ENCODE peak calls at places on chromosomes 3 and 15, in seven cellular contexts. O, C, R, Q, F, I and K are unnamed samples.

GRCh38 chr3:127390365-127391025 is 102.6 kb upstream of the PRR20G start:
- DNase-seq in O (no peak), C (no peak), R (no peak), Q (no peak), F (no peak), I (no peak), K (peak)

GRCh38 chr3:102106421-102107097 is 257.2 kb downstream of the NFKBIZ start:
- DNase-seq in O (no peak), C (no peak), R (no peak), Q (no peak), F (no peak), I (no peak), K (no peak)

GRCh38 chr15:47717036-47717611 is at the start of gene SEMA6D:
- DNase-seq in O (peak), C (peak), R (peak), Q (no peak), F (peak), I (peak), K (peak)

GRCh38 chr3:176914764-176915163 is 282.5 kb downstream of the TBL1XR1 start:
- DNase-seq in O (no peak), C (no peak), R (no peak), Q (no peak), F (no peak), I (no peak), K (no peak)

GRCh38 chr3:113241292-113242033 is 30.1 kb downstream of the BOC start:
- DNase-seq in O (peak), C (no peak), R (no peak), Q (no peak), F (peak), I (no peak), K (no peak)

GRCh38 chr15:47337106-47337505 is 380.2 kb upstream of the SEMA6D start:
- DNase-seq in O (no peak), C (no peak), R (no peak), Q (no peak), F (no peak), I (no peak), K (no peak)

GRCh38 chr3:72338082-72338941 is 509.9 kb downstream of the SHQ1 start:
- DNase-seq in O (no peak), C (peak), R (no peak), Q (no peak), F (no peak), I (no peak), K (no peak)

GRCh38 chr3:48679416-48680380 is 6.0 kb downstream of the NCKIPSD start:
- DNase-seq in O (no peak), C (no peak), R (no peak), Q (no peak), F (no peak), I (no peak), K (no peak)

GRCh38 chr15:31327674-31328424 is 1.2 kb downstream of the KLF13 start:
- DNase-seq in O (peak), C (peak), R (peak), Q (peak), F (no peak), I (peak), K (peak)

GRCh38 chr15:89383635-89384604 is 49.3 kb upstream of the POLG start:
- DNase-seq in O (peak), C (no peak), R (no peak), Q (no peak), F (no peak), I (no peak), K (no peak)

GRCh38 chr3:103829723-103830326 is 1395.0 kb downstream of the ZPLD1 start:
- DNase-seq in O (no peak), C (no peak), R (no peak), Q (no peak), F (no peak), I (no peak), K (no peak)

GRCh38 chr15:25710184-25710583 is 152.9 kb downstream of the ATP10A start:
- DNase-seq in O (peak), C (peak), R (peak), Q (peak), F (peak), I (peak), K (no peak)

GRCh38 chr3:78887029-78887428 is 880.8 kb downstream of the ROBO1 start:
- DNase-seq in O (no peak), C (peak), R (no peak), Q (no peak), F (no peak), I (no peak), K (no peak)

GRCh38 chr3:194930439-194931204 is 244.9 kb downstream of the FAM43A start:
- DNase-seq in O (peak), C (no peak), R (no peak), Q (peak), F (no peak), I (peak), K (peak)

GRCh38 chr15:78321041-78321570 is 19.0 kb upstream of the CRABP1 start:
- DNase-seq in O (peak), C (no peak), R (peak), Q (no peak), F (no peak), I (no peak), K (peak)

GRCh38 chr15:69082041-69082502 is 67.6 kb downstream of the NOX5 start:
- DNase-seq in O (no peak), C (no peak), R (no peak), Q (no peak), F (no peak), I (no peak), K (no peak)

GRCh38 chr15:69082556-69082955 is 68.1 kb downstream of the NOX5 start:
- DNase-seq in O (no peak), C (no peak), R (no peak), Q (no peak), F (no peak), I (no peak), K (no peak)

GRCh38 chr15:69085325-69086081 is 71.0 kb downstream of the NOX5 start:
- DNase-seq in O (no peak), C (no peak), R (no peak), Q (no peak), F (no peak), I (no peak), K (no peak)

GRCh38 chr15:69086427-69087205 is 72.1 kb downstream of the NOX5 start:
- DNase-seq in O (peak), C (no peak), R (no peak), Q (no peak), F (no peak), I (no peak), K (no peak)

DNA sequence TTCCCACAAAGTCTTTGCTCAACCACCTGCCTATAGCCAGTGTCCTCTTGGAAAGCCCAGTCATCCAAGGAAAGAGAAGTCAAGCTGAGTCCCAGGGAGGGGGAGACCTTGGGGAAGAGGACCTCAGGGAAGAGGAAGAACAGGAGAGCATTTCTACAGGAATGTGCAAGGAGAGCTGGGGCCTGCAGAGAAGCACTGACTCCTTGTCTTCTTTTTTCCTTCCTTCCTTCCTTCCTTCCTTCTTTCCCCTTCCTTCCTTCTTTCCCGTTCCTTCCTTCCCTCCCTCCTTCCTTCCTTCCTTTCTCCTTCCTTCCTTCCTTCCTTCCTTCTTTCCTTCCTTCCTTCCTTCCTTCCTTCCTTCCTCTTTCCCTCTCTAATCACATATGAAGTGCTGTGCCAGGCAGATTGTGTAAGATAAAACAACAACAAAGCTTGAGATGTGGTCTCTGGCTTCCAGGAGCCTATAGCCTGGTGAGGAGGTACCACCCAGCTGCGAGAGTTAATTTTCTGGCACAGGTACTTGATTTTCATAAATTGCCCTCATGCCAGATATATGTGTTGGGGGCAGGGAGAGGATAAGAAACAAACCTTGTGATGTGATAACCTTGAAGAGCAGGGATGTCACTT is 70.0 kb downstream of the NOX5 start:
- DNase-seq in O (no peak), C (no peak), R (no peak), Q (no peak), F (no peak), I (no peak), K (no peak)
- H3K4me3 ChIP-seq in O (no peak), C (no peak), R (no peak), Q (no peak), F (no peak), I (no peak), K (no peak)

DNA sequence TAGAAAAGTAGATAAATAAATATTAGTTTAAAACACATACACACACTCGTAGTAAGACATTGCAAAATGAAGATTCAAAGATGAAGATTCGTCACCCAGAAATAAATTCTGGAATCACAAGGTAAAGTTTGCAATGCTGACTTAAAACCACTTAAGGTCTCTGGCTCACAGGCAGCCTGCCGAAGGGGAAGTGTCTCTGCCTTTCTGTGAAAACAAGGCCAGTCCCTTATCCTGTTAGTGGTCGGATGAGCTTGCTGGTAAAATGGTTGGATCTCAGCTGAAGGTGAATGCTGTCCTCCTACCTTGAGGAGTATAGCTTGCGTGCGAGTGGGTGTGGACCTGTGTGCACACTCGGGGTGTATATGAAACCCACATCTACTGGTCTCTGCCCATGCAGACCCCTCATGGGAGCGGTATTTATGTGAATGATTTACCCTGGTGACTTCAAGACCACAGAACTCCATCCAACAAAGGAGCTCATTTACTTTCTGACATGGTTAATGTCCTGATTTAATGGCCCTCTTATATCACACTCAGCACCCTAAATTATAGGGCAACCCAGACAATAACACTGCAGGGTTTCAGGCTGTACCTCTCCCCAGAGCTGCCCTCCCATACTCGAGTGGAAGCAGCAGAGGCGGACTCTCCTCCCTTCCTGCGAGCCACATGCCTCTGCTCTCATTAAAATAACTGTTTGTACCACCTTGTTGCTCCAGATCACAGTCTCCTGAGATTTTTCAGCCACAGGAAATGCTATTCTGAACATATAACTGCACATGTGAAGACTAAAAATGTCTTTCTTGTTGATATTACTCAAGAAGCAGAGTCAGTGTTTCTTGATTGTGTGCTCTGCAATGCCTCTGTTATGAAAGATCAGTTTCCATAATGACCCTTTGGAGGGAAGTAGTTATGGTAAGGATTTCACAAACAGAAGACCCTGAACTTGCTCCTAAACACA is 45.9 kb upstream of the ALDH1A3 start:
- DNase-seq in O (no peak), C (no peak), R (no peak), Q (no peak), F (no peak), I (no peak), K (no peak)
- H3K27ac ChIP-seq in O (no peak), C (no peak), R (no peak), Q (no peak), F (no peak), I (no peak), K (no peak)

DNA sequence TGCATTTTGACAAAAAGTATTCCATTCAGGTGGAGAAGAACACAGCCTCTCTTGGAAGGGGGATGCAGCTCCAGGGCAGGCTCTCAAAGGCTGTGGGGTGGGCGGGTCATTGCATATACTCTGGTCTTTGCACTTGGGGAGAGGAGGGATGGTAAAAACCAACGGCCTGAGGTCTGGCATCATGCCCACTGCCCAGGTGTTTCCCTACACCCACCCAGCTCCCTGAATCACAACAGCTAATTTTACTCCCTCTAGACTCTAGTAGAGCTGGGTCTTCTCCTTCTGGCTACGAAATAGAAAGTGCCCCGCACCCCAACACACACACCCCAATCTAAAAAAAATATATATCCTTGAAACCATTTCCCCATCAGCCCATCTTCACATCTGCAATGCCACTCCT is 1.0 kb downstream of the MYLK start:
- DNase-seq in O (no peak), C (no peak), R (no peak), Q (no peak), F (no peak), I (no peak), K (no peak)
- H3K4me3 ChIP-seq in O (peak), C (peak), R (peak), Q (no peak), F (no peak), I (peak), K (peak)

GRCh38 chr3:197088370-197088769 is 58.8 kb upstream of the MELTF start:
- DNase-seq in O (no peak), C (no peak), R (no peak), Q (no peak), F (no peak), I (no peak), K (no peak)
- H3K27ac ChIP-seq in O (no peak), C (no peak), R (no peak), Q (no peak), F (no peak), I (no peak), K (no peak)

GRCh38 chr15:45638641-45639040 is 3.8 kb downstream of the SQOR start:
- DNase-seq in O (no peak), C (no peak), R (no peak), Q (no peak), F (no peak), I (no peak), K (no peak)

GRCh38 chr15:45641374-45641778 is 6.5 kb downstream of the SQOR start:
- DNase-seq in O (no peak), C (peak), R (no peak), Q (no peak), F (no peak), I (peak), K (no peak)

GRCh38 chr15:45642203-45642932 is 7.5 kb downstream of the SQOR start:
- DNase-seq in O (no peak), C (no peak), R (no peak), Q (no peak), F (no peak), I (peak), K (no peak)

GRCh38 chr15:45637552-45638033 is 2.8 kb downstream of the SQOR start:
- DNase-seq in O (no peak), C (peak), R (no peak), Q (peak), F (no peak), I (peak), K (no peak)

DNA sequence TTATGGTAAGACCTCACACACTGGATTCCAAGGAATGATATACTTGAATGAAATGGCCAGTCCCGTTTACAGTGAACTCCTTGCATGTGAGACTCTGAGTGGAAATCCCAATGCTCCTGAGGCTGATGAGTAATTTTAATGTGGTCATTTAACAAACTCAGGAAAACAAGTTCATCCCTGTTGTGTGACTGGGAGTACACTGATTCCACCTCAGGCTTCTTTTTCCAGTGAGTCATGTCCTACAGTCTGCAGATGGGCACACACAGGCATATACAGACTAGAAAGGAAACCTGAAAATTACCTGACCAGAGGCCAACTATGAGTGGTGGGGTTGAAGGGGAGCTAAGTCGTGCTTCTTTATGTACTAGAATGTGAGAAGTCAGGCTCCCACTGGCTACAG is 5.8 kb downstream of the SQOR start:
- DNase-seq in O (no peak), C (peak), R (no peak), Q (no peak), F (no peak), I (no peak), K (no peak)
- H3K4me3 ChIP-seq in O (no peak), C (peak), R (no peak), Q (no peak), F (no peak), I (no peak), K (no peak)

DNA sequence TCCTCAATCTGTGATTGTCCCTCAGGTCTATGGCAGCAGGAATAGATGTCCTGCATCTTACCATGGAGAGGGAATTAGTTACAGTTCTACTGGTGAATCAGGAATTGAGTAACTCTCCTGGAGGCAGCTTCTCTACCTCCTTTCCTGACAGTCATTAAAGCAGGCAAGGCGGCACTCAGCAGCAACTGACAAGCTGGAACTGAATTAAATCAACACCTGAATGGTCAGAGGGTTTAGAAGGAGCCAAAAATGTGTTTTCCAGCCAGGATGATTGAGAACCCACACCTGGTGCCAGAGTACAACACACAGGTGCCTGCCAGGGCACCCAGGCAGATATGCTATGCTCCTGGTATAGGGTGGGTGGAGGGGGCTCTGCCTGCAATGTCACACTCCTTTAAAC is 43.1 kb upstream of the TIPARP start:
- DNase-seq in O (no peak), C (no peak), R (no peak), Q (no peak), F (no peak), I (no peak), K (no peak)
- H3K27ac ChIP-seq in O (no peak), C (no peak), R (no peak), Q (no peak), F (no peak), I (peak), K (no peak)